ENCODE peak calls at places on chromosomes 5 and 9, in eight cellular contexts. M, C, R, D, K, N, A and V are unnamed samples.

GRCh38 chr5:141094481-141095262 is at the start of gene PCDHB2:
- DNase-seq in A (no peak), D (no peak), M (peak; percentile 16), C (no peak), K (no peak), R (no peak), N (no peak), V (no peak)

GRCh38 chr5:67773439-67773988 is 442.0 kb upstream of the PIK3R1 start:
- DNase-seq in C (no peak), D (no peak), M (peak; percentile 79), A (no peak), K (no peak), R (no peak), N (no peak), V (no peak)

GRCh38 chr9:18208166-18209059 is 265.5 kb upstream of the ADAMTSL1 start:
- DNase-seq in A (no peak), C (no peak), K (peak; percentile 49), D (peak; percentile 17), M (peak; percentile 42), R (peak; percentile 73), N (no peak), V (no peak)

GRCh38 chr9:84139296-84140100 is 158.9 kb downstream of the RMI1 start:
- DNase-seq in M (peak; percentile 65), R (peak; percentile 79), C (no peak), D (peak; percentile 59), N (no peak), A (no peak), K (peak; percentile 44), V (no peak)

GRCh38 chr9:16816006-16816405 is 54.5 kb downstream of the BNC2 start:
- DNase-seq in C (no peak), N (no peak), D (no peak), A (no peak), M (no peak), K (no peak), R (no peak), V (no peak)

GRCh38 chr5:74446673-74447337 is 193.7 kb downstream of the ENC1 start:
- DNase-seq in R (no peak), A (no peak), K (no peak), D (no peak), C (no peak), N (no peak), M (peak; percentile 89), V (no peak)

GRCh38 chr9:36050472-36050871 is 13.8 kb downstream of the RECK start:
- DNase-seq in R (no peak), A (no peak), N (no peak), M (no peak), D (no peak), C (no peak), K (no peak), V (no peak)

GRCh38 chr5:1720396-1721110 is 79.1 kb downstream of the MRPL36 start:
- DNase-seq in R (no peak), N (no peak), M (no peak), D (no peak), K (no peak), C (no peak), A (no peak), V (no peak)

GRCh38 chr5:43514471-43514815 is 505 bp downstream of the C5orf34 start:
- DNase-seq in K (no peak), C (no peak), N (peak; percentile 47), D (no peak), R (no peak), M (peak; percentile 71), A (no peak), V (no peak)

GRCh38 chr5:126410623-126411022 is 12.6 kb upstream of the GRAMD2B start:
- DNase-seq in A (no peak), K (no peak), M (no peak), N (no peak), C (no peak), D (no peak), R (no peak), V (no peak)

GRCh38 chr9:92749071-92749933 is 15.3 kb downstream of the BICD2 start:
- DNase-seq in N (no peak), C (no peak), D (no peak), A (no peak), R (no peak), M (peak; percentile 46), K (no peak), V (no peak)

GRCh38 chr5:18305288-18305899 is 671.1 kb downstream of the TAF11L14 start:
- DNase-seq in A (no peak), M (peak; percentile 47), R (no peak), K (no peak), N (no peak), C (no peak), D (no peak), V (no peak)

GRCh38 chr5:170809551-170809950 is 26.0 kb downstream of the GABRP start:
- DNase-seq in K (peak; percentile 33), M (peak; percentile 32), A (no peak), D (no peak), R (peak; percentile 28), N (no peak), C (no peak), V (no peak)

GRCh38 chr9:72363908-72364678 is 915 bp downstream of the ZFAND5 start:
- DNase-seq in C (peak; percentile 30), R (peak; percentile 68), D (peak; percentile 60), K (peak; percentile 62), N (no peak), M (peak; percentile 60), A (peak; percentile 78), V (peak; percentile 45)

GRCh38 chr9:131407717-131408195 is 13.9 kb downstream of the PRRC2B start:
- DNase-seq in C (no peak), D (peak; percentile 37), R (no peak), M (peak; percentile 59), K (no peak), N (no peak), A (peak; percentile 60), V (no peak)

GRCh38 chr5:156356238-156356637 is 29.3 kb downstream of the SGCD start:
- DNase-seq in N (no peak), D (no peak), K (no peak), C (no peak), R (no peak), A (no peak), M (peak; percentile 3), V (no peak)

GRCh38 chr5:56516936-56517521 is 283.9 kb upstream of the ANKRD55 start:
- DNase-seq in D (no peak), M (no peak), R (peak; percentile 37), N (no peak), A (no peak), C (no peak), K (no peak), V (no peak)

GRCh38 chr5:115109388-115109787 is 60.3 kb downstream of the TRIM36 start:
- DNase-seq in R (no peak), K (no peak), N (no peak), D (no peak), M (no peak), A (no peak), C (no peak), V (no peak)
- H3K4me3 ChIP-seq in R (no peak overlapping the region), K (no peak overlapping the region), N (no peak overlapping the region), D (no peak overlapping the region), M (no peak overlapping the region), A (no peak overlapping the region), C (no peak overlapping the region), V (no peak overlapping the region)

GRCh38 chr9:107489687-107490605 is at the start of gene KLF4:
- DNase-seq in N (peak; percentile 40), C (no peak), M (peak; percentile 96), R (peak; percentile 92), A (peak; percentile 94), D (peak; percentile 91), K (peak; percentile 92), V (peak; percentile 87)

GRCh38 chr9:107488400-107489143 is 997 bp downstream of the KLF4 start:
- DNase-seq in K (peak; percentile 58), N (no peak), M (peak; percentile 76), C (no peak), D (peak; percentile 72), R (peak; percentile 56), A (peak; percentile 90), V (peak; percentile 66)

GRCh38 chr9:107489144-107489673 is 360 bp downstream of the KLF4 start:
- DNase-seq in N (no peak), R (no peak), D (no peak), A (no peak), K (no peak), C (no peak), M (peak; percentile 34), V (peak; percentile 59)

GRCh38 chr9:107486674-107487520 is 2.7 kb downstream of the KLF4 start:
- DNase-seq in M (peak; percentile 40), A (peak; percentile 51), N (no peak), K (peak; percentile 24), R (peak; percentile 27), D (peak; percentile 20), C (no peak), V (peak; percentile 58)

DNA sequence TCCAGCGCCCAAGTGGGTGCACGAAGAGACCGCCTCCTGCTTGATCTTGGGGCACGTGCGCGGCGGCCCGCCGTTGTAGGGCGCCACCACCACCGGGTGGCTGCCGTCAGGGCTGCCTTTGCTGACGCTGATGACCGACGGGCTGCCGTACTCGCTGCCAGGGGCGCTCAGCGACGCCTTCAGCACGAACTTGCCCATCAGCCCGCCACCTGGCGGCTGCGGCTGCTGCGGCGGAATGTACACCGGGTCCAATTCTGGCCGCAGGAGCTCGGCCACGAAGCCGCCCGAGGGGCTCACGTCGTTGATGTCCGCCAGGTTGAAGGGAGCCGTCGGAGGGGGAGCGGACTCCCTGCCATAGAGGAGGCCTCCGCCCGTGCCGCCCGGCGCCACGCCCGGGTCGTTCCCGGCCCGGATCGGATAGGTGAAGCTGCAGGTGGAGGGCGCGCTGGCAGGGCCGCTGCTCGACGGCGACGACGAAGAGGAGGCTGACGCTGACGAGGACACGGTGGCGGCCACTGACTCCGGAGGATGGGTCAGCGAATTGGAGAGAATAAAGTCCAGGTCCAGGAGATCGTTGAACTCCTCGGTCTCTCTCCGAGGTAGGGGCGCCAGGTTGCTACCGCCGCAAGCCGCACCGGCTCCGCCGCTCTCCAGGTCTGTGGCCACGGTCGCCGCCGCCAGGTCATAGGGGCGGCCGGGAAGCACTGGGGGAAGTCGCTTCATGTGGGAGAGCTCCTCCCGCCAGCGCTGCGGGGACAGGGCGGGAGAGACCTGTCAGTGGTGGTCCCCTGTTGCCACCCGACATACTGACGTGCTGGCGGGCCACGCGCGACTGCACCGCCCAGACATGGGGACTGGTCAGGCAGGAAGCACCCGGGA is 1.8 kb downstream of the KLF4 start:
- DNase-seq in C (no peak), A (peak; percentile 80), N (no peak), M (peak; percentile 75), K (peak; percentile 48), R (peak; percentile 68), D (peak; percentile 60), V (peak; percentile 59)
- TF ChIP-seq CTCF in C (no peak), A (peak; percentile 61), N (peak; percentile 66), M (peak; percentile 71), K (peak; percentile 24), R (no peak), D (no peak), V (peak; percentile 74)

GRCh38 chr5:169583101-169583423 is 511 bp upstream of the SPDL1 start:
- DNase-seq in C (no peak), K (no peak), R (no peak), A (no peak), N (no peak), D (no peak), M (no peak), V (no peak)
- H3K4me3 ChIP-seq in C (peak overlapping the region; percentile 76), K (peak overlapping the region; percentile 68), R (peak overlapping the region; percentile 85), A (peak overlapping the region; percentile 76), N (peak overlapping the region; percentile 36), D (peak overlapping the region; percentile 89), M (peak overlapping the region; percentile 66), V (peak overlapping the region; percentile 88)

DNA sequence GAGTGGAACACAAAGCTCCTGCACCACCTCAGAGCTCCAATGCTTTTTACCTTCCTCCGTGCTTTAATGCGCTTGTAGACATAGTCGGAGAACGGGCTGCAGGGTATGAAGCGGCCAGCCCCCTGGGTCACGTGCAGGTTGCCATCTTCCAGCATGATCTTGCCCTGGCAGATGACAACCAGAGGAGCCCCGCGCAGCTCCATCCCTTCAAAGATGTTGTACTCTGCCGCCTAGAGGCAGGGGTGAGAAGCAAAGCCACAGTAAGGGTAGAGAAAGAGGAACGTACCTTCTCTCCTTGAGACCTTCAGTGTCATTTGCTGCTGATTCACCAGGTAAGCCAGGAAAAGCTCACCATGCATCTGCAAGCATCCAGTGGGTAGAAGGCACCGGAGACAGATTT is 112.3 kb downstream of the DPYSL3 start:
- DNase-seq in N (no peak), C (no peak), D (no peak), R (no peak), A (no peak), M (no peak), K (no peak), V (no peak)
- TF ChIP-seq CTCF in N (no peak), C (no peak), D (no peak), R (no peak), A (no peak), M (no peak), K (no peak), V (no peak)